ENCODE peak calls at places on chromosomes 11 and 22, in four cellular contexts. L is mesendoderm, G is IMR-90, C is H1. R is an unnamed sample.

GRCh38 chr11:122746050-122746478 is 90.5 kb downstream of the UBASH3B start:
- DNase-seq in L (no peak), G (no peak), C (no peak), R (no peak)

GRCh38 chr11:82865841-82866240 is 34.4 kb downstream of the PRCP start:
- DNase-seq in L (no peak), G (peak), C (no peak), R (no peak)

GRCh38 chr22:41951898-41952474 is at the start of gene SMIM45:
- DNase-seq in L (peak), G (no peak), C (peak), R (peak)

GRCh38 chr22:28139993-28140392 is 220.9 kb upstream of the PITPNB start:
- DNase-seq in L (no peak), G (peak), C (no peak), R (no peak)

GRCh38 chr11:58525037-58525614 is 17.2 kb upstream of the OR5B21 start:
- DNase-seq in L (peak), G (no peak), C (no peak), R (no peak)

GRCh38 chr22:22578702-22579424 is 19.8 kb upstream of the PRAME start:
- DNase-seq in L (no peak), G (peak), C (no peak), R (no peak)

GRCh38 chr11:1782026-1782696 is 18.4 kb upstream of the CTSD start:
- DNase-seq in L (no peak), G (no peak), C (no peak), R (no peak)

GRCh38 chr11:126359431-126360048 is 4.1 kb downstream of the ST3GAL4 start:
- DNase-seq in L (no peak), G (peak), C (no peak), R (no peak)

GRCh38 chr11:61503135-61503770 is 5.3 kb upstream of the LRRC10B start:
- DNase-seq in L (no peak), G (no peak), C (no peak), R (no peak)

GRCh38 chr22:26406118-26406517 is 22.9 kb upstream of the ASPHD2 start:
- DNase-seq in L (peak), G (peak), C (no peak), R (no peak)

GRCh38 chr11:19703211-19703610 is 9.4 kb upstream of the NAV2 start:
- DNase-seq in L (no peak), G (peak), C (no peak), R (no peak)

GRCh38 chr11:43933608-43934358 is 8.7 kb upstream of the C11orf96 start:
- DNase-seq in L (no peak), G (peak), C (no peak), R (no peak)

GRCh38 chr11:64238076-64238475 is 2.8 kb upstream of the FKBP2 start:
- DNase-seq in L (no peak), G (no peak), C (no peak), R (no peak)

GRCh38 chr11:129375731-129376657 is at the start of gene BARX2:
- DNase-seq in L (peak), G (peak), C (peak), R (peak)

GRCh38 chr22:44331881-44332714 is 19.3 kb upstream of the SHISAL1 start:
- DNase-seq in L (peak), G (peak), C (no peak), R (no peak)

GRCh38 chr22:39574779-39575551 is 4.4 kb downstream of the CACNA1I start:
- DNase-seq in L (peak), G (peak), C (no peak), R (no peak)

DNA sequence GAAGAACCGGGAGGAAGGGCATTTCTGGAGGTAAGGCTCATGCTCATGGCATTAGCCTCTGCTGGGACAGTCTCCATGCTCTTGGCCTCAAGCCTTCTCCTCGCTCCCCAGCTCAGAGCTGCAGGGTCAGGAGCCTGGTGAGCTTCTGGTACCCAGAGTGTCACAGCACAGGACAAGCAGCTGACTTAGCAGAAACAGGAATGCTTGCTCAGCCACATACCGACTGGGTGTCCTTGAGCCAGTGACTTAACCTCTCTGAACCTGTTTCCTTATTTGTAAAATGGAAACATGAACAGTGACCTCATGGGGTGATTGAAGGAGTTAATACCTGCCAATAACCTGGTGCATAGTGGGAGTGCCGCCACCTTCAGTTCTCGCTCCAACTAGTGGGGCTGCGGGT is 68.1 kb upstream of the RASD2 start:
- DNase-seq in L (no peak), G (no peak), C (no peak), R (no peak)
- H3K56ac ChIP-seq in L (no peak), G (no peak), C (no peak), R (no peak)

GRCh38 chr11:57498540-57498939 is 17.0 kb downstream of the SLC43A1 start:
- DNase-seq in L (no peak), G (no peak), C (no peak), R (no peak)

GRCh38 chr11:57500926-57501325 is 14.6 kb downstream of the SLC43A1 start:
- DNase-seq in L (no peak), G (no peak), C (no peak), R (no peak)

GRCh38 chr11:57500526-57500925 is 15.0 kb downstream of the SLC43A1 start:
- DNase-seq in L (no peak), G (no peak), C (no peak), R (no peak)

GRCh38 chr11:57499413-57499982 is 16.0 kb downstream of the SLC43A1 start:
- DNase-seq in L (peak), G (peak), C (peak), R (peak)

DNA sequence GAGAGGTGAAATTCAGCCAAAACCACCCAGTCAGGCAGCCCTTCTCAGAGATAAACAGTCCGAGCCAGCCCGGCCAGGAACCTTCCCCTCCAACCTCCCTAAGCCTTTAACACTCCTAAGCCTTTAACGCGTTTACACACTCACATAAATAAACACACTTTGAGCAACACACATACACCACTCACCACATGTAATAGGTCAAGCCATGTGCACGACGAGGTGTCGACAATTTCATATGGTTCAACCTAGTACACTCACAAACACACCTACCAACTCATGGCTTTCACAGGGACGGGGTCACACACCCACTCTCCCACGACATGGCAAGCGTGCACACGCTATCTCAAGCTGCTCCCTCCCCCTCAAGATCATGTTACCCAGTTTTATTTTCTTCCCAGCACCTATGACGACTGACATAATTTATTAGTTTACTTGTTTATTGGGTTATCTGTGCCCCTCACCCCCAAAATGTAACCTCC is 15.5 kb downstream of the SLC43A1 start:
- DNase-seq in L (no peak), G (no peak), C (no peak), R (no peak)
- H3K18ac ChIP-seq in L (no peak), G (no peak), C (peak), R (no peak)

DNA sequence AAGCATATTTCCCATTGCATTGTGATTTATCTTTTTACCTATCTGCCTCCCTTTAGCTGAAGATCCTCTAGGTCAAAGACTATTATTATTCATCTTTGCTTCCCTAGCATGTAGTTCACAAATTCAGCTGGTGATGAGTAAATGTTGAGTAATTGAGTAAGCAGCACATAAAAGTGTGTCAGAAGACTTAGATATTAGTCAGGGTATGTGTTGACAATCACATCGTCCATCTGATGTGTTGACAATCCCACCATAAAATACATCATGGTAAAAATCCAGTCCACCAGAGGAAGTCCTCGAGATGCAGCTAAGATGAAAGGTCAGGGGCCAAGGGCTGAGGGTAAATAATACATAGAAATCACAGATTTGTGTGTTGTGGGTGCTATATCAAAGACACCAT is 22.9 kb upstream of the ABTB2 start:
- DNase-seq in L (no peak), G (peak), C (no peak), R (no peak)
- H3K56ac ChIP-seq in L (no peak), G (no peak), C (no peak), R (no peak)

DNA sequence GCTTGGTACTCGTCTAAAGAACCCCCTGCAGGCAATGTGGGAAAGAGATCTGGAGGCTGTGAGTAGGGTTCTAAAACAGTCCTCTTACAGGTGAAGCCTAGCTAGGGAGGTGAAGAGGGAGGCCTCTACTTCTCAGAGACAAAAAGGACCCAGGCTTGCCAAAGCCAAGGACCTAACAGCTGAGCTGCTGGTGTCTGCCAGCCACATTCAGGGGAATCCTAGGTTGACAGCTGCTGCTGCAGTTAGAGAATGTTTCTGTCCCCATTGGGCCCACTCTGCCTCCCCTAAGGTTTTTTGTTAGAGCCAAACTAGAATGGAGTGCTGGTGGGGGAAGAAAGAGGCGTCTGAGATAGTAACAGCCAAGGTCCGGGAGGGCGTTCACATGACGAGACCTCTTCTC is 26.6 kb upstream of the TLCD5 start:
- DNase-seq in L (no peak), G (no peak), C (no peak), R (no peak)
- H3K18ac ChIP-seq in L (no peak), G (no peak), C (no peak), R (no peak)